ENCODE peak calls at places on chromosomes 4 and X, in four cellular contexts. O is HCT116, I is activated B cell treated with CpG ODN at 0.5 μM for 24 hours, F is fibroblast of the aortic adventitia. P is an unnamed sample.

GRCh38 chr4:23934915-23935314 is 45.1 kb upstream of the PPARGC1A start:
- DNase-seq in O (no peak), I (no peak), F (peak), P (no peak)

GRCh38 chr4:77880784-77881183 is 18.2 kb downstream of the MRPL1 start:
- DNase-seq in O (no peak), I (no peak), F (no peak), P (no peak)

GRCh38 chrX:132452911-132453550 is 35.8 kb downstream of the MBNL3 start:
- DNase-seq in O (no peak), I (no peak), F (no peak), P (no peak)

GRCh38 chrX:9966775-9967408 is at the start of gene CLDN34:
- DNase-seq in O (no peak), I (no peak), F (no peak), P (no peak)

GRCh38 chrX:63889001-63889400 is 104.0 kb upstream of the ARHGEF9 start:
- DNase-seq in O (no peak), I (no peak), F (peak), P (no peak)

GRCh38 chr4:58776627-58777026 is 1666.4 kb upstream of the IGFBP7 start:
- DNase-seq in O (no peak), I (no peak), F (no peak), P (no peak)

GRCh38 chr4:40243390-40243948 is 46.6 kb downstream of the RHOH start:
- DNase-seq in O (no peak), I (no peak), F (no peak), P (no peak)

GRCh38 chrX:153209347-153209746 is 30.3 kb downstream of the MAGEA1 start:
- DNase-seq in O (no peak), I (no peak), F (no peak), P (no peak)

GRCh38 chr4:175034986-175035705 is 117.0 kb downstream of the ADAM29 start:
- DNase-seq in O (no peak), I (no peak), F (no peak), P (no peak)

GRCh38 chr4:11783588-11783987 is 354.9 kb upstream of the HS3ST1 start:
- DNase-seq in O (no peak), I (no peak), F (peak), P (no peak)

GRCh38 chrX:131564553-131565229 is 20.8 kb downstream of the OR13H1 start:
- DNase-seq in O (no peak), I (no peak), F (no peak), P (no peak)

GRCh38 chrX:115233497-115234219 is at the start of gene LRCH2:
- DNase-seq in O (no peak), I (no peak), F (peak), P (peak)

GRCh38 chrX:9912341-9912740 is 54.8 kb upstream of the CLDN34 start:
- DNase-seq in O (no peak), I (no peak), F (no peak), P (no peak)

GRCh38 chr4:1416051-1416947 is 10.1 kb upstream of the NKX1-1 start:
- DNase-seq in O (no peak), I (no peak), F (no peak), P (no peak)

GRCh38 chrX:133918326-133918725 is 67.1 kb downstream of the GPC3 start:
- DNase-seq in O (no peak), I (no peak), F (no peak), P (no peak)

GRCh38 chr4:1856920-1857699 is 1.2 kb upstream of the LETM1 start:
- DNase-seq in O (no peak), I (no peak), F (peak), P (no peak)

GRCh38 chrX:48573690-48574269 is 504 bp upstream of the RBM3 start:
- DNase-seq in O (no peak), I (no peak), F (no peak), P (no peak)

GRCh38 chr4:139633661-139634060 is 32.0 kb upstream of the MGST2 start:
- DNase-seq in O (no peak), I (no peak), F (peak), P (no peak)

GRCh38 chr4:87130985-87131753 is 89.2 kb downstream of the KLHL8 start:
- DNase-seq in O (no peak), I (no peak), F (no peak), P (no peak)

GRCh38 chr4:105936901-105937300 is 41.6 kb downstream of the NPNT start:
- DNase-seq in O (no peak), I (no peak), F (no peak), P (no peak)

GRCh38 chrX:13272426-13272825 is 47.4 kb downstream of the ATXN3L start:
- DNase-seq in O (no peak), I (no peak), F (no peak), P (no peak)

GRCh38 chr4:89723096-89723495 is 113.9 kb downstream of the SNCA start:
- DNase-seq in O (no peak), I (no peak), F (no peak), P (no peak)

GRCh38 chrX:2521092-2521926 is 20.5 kb upstream of the DHRSX start:
- DNase-seq in O (no peak), I (peak), F (no peak), P (no peak)

GRCh38 chr4:55386073-55386472 is 9.7 kb upstream of the TMEM165 start:
- DNase-seq in O (peak), I (no peak), F (no peak), P (no peak)

GRCh38 chr4:184617611-184618196 is 31.5 kb downstream of the CASP3 start:
- DNase-seq in O (no peak), I (no peak), F (peak), P (no peak)

GRCh38 chr4:34181311-34181808 is 2063.0 kb downstream of the ARAP2 start:
- DNase-seq in O (peak), I (no peak), F (peak), P (no peak)

GRCh38 chrX:96834137-96834536 is 49.6 kb upstream of the RPA4 start:
- DNase-seq in O (no peak), I (no peak), F (no peak), P (no peak)

GRCh38 chrX:134537179-134537945 is 77.4 kb downstream of the HPRT1 start:
- DNase-seq in O (peak), I (no peak), F (peak), P (no peak)

GRCh38 chr4:56937262-56937661 is 29.6 kb downstream of the REST start:
- DNase-seq in O (peak), I (no peak), F (peak), P (no peak)

GRCh38 chr4:125739760-125740159 is 425.0 kb downstream of the FAT4 start:
- DNase-seq in O (no peak), I (no peak), F (peak), P (no peak)

GRCh38 chr4:96097040-96097607 is 257.2 kb downstream of the PDHA2 start:
- DNase-seq in O (no peak), I (no peak), F (no peak), P (no peak)

GRCh38 chr4:147596377-147596776 is 20.8 kb upstream of the TMEM184C start:
- DNase-seq in O (peak), I (no peak), F (no peak), P (no peak)

GRCh38 chr4:13656569-13656988 is 29.1 kb upstream of the BOD1L1 start:
- DNase-seq in O (no peak), I (peak), F (peak), P (peak)

GRCh38 chr4:13654158-13654797 is 26.8 kb upstream of the BOD1L1 start:
- DNase-seq in O (no peak), I (peak), F (peak), P (peak)

GRCh38 chr4:13657016-13657415 is 29.5 kb upstream of the BOD1L1 start:
- DNase-seq in O (no peak), I (no peak), F (no peak), P (no peak)

GRCh38 chr4:13653356-13653755 is 25.8 kb upstream of the BOD1L1 start:
- DNase-seq in O (no peak), I (no peak), F (no peak), P (no peak)
- TF ChIP-seq CTCF in O (no peak), I (no peak), F (no peak), P (no peak)

DNA sequence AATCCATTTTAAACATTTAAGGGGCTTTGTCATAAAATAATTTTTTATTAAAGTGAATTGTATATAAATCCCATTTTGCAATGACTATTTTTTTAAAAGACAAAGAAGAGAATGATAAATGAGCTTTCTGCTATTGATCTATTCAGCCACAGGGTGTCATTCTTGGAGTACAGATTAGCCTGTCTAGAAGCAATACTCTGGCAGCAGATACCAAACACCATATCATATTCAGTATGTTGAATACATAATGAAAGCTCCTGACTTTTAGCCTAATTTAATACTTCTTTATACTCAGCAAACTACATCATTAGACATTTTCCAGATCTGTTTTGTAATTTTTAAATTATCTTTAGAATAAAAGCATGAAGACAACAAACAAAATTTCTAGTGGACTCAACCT is 496.3 kb downstream of the PDGFC start:
- DNase-seq in O (peak), I (no peak), F (peak), P (no peak)
- TF ChIP-seq CTCF in O (peak), I (no peak), F (peak), P (no peak)

GRCh38 chr4:181017038-181017437 is 1226.2 kb upstream of the TENM3 start:
- DNase-seq in O (no peak), I (no peak), F (no peak), P (no peak)

GRCh38 chr4:181018998-181019397 is 1224.2 kb upstream of the TENM3 start:
- DNase-seq in O (no peak), I (no peak), F (no peak), P (no peak)

GRCh38 chr4:181018472-181018871 is 1224.7 kb upstream of the TENM3 start:
- DNase-seq in O (no peak), I (no peak), F (no peak), P (no peak)
- TF ChIP-seq CTCF in O (no peak), I (no peak), F (no peak), P (no peak)

GRCh38 chr4:110636231-110636676 is 13.4 kb upstream of the PITX2 start:
- DNase-seq in O (peak), I (no peak), F (no peak), P (no peak)

GRCh38 chr4:110636677-110637407 is 14.0 kb upstream of the PITX2 start:
- DNase-seq in O (peak), I (no peak), F (peak), P (peak)

GRCh38 chr4:110639207-110640092 is 16.6 kb upstream of the PITX2 start:
- DNase-seq in O (no peak), I (no peak), F (no peak), P (no peak)

GRCh38 chr4:110638347-110638746 is 15.5 kb upstream of the PITX2 start:
- DNase-seq in O (no peak), I (no peak), F (no peak), P (no peak)

GRCh38 chr4:110637408-110638131 is 14.7 kb upstream of the PITX2 start:
- DNase-seq in O (no peak), I (no peak), F (no peak), P (peak)
- TF ChIP-seq CTCF in O (no peak), I (no peak), F (no peak), P (peak)

GRCh38 chr4:7083597-7084563 is 16.0 kb upstream of the GRPEL1 start:
- DNase-seq in O (no peak), I (no peak), F (no peak), P (no peak)
- TF ChIP-seq CTCF in O (no peak), I (no peak), F (no peak), P (no peak)

GRCh38 chrX:146241902-146242301 is 424.3 kb downstream of the SLITRK2 start:
- DNase-seq in O (no peak), I (no peak), F (no peak), P (no peak)

GRCh38 chrX:146243071-146243470 is 425.4 kb downstream of the SLITRK2 start:
- DNase-seq in O (no peak), I (no peak), F (no peak), P (no peak)

DNA sequence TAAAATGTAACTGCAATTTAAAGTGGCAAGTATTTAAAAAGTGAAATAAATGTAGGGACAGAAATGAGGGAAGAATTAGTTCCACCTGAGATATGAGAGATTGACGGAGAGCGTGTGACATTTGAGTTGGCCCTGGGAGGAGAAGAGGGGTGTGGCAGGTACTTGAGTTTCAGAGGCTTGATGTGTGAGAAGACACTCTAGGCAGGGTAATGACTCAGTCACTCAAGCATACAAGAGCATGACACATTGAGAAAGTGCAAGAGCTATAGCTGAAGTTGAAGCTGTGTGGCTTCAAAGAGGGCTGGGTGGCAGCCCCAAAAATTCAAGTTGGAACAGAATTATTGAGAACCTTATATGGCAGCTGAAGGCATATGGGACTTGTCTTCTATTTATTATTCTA is 420.5 kb downstream of the SLITRK2 start:
- DNase-seq in O (no peak), I (no peak), F (no peak), P (no peak)
- TF ChIP-seq CTCF in O (no peak), I (no peak), F (no peak), P (no peak)

DNA sequence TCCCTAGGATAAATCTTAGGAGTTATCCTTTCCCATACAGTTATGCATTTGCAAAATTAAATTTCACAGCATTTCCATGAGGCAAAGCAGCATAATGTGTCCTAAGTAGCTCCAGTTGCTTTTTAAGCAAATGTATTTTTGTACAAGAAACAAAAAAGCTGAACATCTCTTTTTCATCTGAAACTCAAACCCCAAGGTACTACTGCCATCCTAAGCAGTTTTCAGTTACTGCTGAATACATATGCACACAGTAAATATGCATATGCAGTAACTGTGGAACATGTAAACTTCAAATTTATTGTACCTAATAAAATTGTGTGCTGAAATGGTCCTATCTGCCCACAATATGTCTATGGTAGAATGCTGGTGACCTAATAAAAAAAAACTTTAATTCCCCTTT is 458.6 kb upstream of the INTU start:
- DNase-seq in O (no peak), I (no peak), F (no peak), P (no peak)
- TF ChIP-seq CTCF in O (no peak), I (no peak), F (no peak), P (no peak)

DNA sequence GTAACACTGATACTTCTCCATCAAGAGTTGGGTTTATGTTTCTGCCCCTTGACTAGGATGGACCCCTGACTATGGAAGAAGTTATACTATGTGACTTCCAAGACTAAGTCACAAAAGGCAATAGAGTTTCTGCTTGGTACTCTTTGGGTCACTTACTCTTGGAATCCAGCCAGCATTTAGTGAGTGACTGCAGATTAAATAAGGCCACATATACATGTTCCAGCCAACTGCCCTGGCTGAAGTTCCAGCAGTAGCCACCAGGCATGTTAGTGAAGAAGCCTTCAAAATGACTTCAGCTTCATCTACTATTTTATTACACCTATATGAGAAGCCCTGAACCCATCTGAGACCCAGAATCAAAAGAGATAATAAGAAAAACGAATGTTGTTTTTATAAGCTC is 524.0 kb downstream of the DMD start:
- DNase-seq in O (no peak), I (no peak), F (no peak), P (no peak)
- TF ChIP-seq CTCF in O (no peak), I (no peak), F (no peak), P (peak)

DNA sequence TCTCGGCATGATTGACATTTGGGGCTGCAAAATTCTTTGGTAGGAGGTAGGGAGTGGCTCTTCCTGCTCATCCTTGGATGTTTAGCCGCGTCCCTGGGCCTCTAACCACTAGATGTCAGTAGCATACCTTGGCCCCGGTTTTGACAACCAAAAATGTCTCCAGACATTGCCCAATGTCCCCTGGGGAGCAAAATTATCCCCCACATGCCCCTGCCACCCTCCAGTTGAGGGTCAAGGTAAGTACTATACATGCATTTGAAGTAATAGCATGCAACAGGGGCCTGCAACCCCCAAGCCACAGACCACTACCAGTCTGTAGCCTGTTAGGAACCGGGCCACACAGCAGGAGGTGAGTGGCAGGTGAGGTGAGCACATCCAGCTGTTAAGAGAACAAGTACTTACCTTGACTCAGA is 17.6 kb upstream of the KIAA1210 start:
- DNase-seq in O (peak), I (no peak), F (peak), P (no peak)
- TF ChIP-seq CTCF in O (peak), I (no peak), F (peak), P (no peak)

P was measured in mesothelial cell of epicardium.